ENCODE peak calls at places on chromosomes 4 and X, in five cellular contexts. R is heart right ventricle, N is colonic mucosa, C is fibroblast of the aortic adventitia, U is foreskin fibroblast. Q is an unnamed sample.

GRCh38 chr4:117755438-117755837 is 278.8 kb upstream of the NDST3 start:
- DNase-seq in R (no peak), N (no peak), C (no peak), U (no peak), Q (no peak)

GRCh38 chrX:18664947-18665346 is 7.0 kb downstream of the RS1 start:
- DNase-seq in R (no peak), N (no peak), C (no peak), U (no peak), Q (no peak)

GRCh38 chr4:32672369-32672768 is 1952.2 kb downstream of the PCDH7 start:
- DNase-seq in R (no peak), N (no peak), C (no peak), U (no peak), Q (no peak)

GRCh38 chrX:17601816-17602215 is 135.5 kb upstream of the SCML1 start:
- DNase-seq in R (no peak), N (no peak), C (peak), U (no peak), Q (no peak)

GRCh38 chr4:142091085-142091513 is 454.7 kb downstream of the IL15 start:
- DNase-seq in R (peak), N (no peak), C (peak), U (peak), Q (peak)

GRCh38 chr4:94831607-94832006 is 73.9 kb downstream of the BMPR1B start:
- DNase-seq in R (no peak), N (no peak), C (no peak), U (no peak), Q (no peak)

GRCh38 chr4:8817813-8818062 is 53.9 kb downstream of the HMX1 start:
- DNase-seq in R (no peak), N (no peak), C (no peak), U (no peak), Q (no peak)

GRCh38 chr4:134762053-134762452 is 560.5 kb upstream of the PABPC4L start:
- DNase-seq in R (no peak), N (no peak), C (no peak), U (no peak), Q (no peak)

GRCh38 chr4:80370635-80371034 is 35.1 kb downstream of the CFAP299 start:
- DNase-seq in R (no peak), N (no peak), C (no peak), U (no peak), Q (no peak)

GRCh38 chr4:101265816-101266172 is 81.5 kb downstream of the PPP3CA start:
- DNase-seq in R (no peak), N (no peak), C (no peak), U (no peak), Q (no peak)

GRCh38 chr4:1614854-1615595 is 69.1 kb downstream of the FAM53A start:
- DNase-seq in R (no peak), N (peak), C (no peak), U (no peak), Q (no peak)

GRCh38 chr4:136763844-136764446 is 768.3 kb downstream of the PCDH18 start:
- DNase-seq in R (no peak), N (no peak), C (no peak), U (no peak), Q (peak)

GRCh38 chr4:86014599-86014998 is 345.3 kb downstream of the MAPK10 start:
- DNase-seq in R (no peak), N (no peak), C (no peak), U (peak), Q (no peak)

GRCh38 chr4:5660185-5660584 is 48.2 kb downstream of the EVC2 start:
- DNase-seq in R (no peak), N (no peak), C (peak), U (peak), Q (peak)

GRCh38 chr4:39718366-39719323 is 20.7 kb downstream of the UBE2K start:
- DNase-seq in R (no peak), N (no peak), C (no peak), U (no peak), Q (peak)

GRCh38 chr4:15004701-15005301 is 2.5 kb downstream of the CPEB2 start:
- DNase-seq in R (peak), N (peak), C (peak), U (peak), Q (peak)

GRCh38 chrX:79325263-79325958 is 41.7 kb downstream of the ITM2A start:
- DNase-seq in R (no peak), N (no peak), C (no peak), U (no peak), Q (no peak)

GRCh38 chr4:129176864-129177263 is 80.9 kb downstream of the C4orf33 start:
- DNase-seq in R (no peak), N (no peak), C (no peak), U (no peak), Q (no peak)

GRCh38 chrX:13077168-13077567 is 32.7 kb upstream of the FAM9C start:
- DNase-seq in R (no peak), N (no peak), C (peak), U (peak), Q (peak)

GRCh38 chrX:139559383-139560042 is 29.0 kb downstream of the F9 start:
- DNase-seq in R (peak), N (peak), C (peak), U (peak), Q (peak)

GRCh38 chrX:110915120-110915519 is 119.5 kb upstream of the CHRDL1 start:
- DNase-seq in R (no peak), N (no peak), C (peak), U (peak), Q (peak)

GRCh38 chr4:8688041-8688907 is 95.7 kb downstream of the CPZ start:
- DNase-seq in R (no peak), N (peak), C (no peak), U (peak), Q (no peak)

GRCh38 chrX:68761086-68761485 is 67.7 kb upstream of the EFNB1 start:
- DNase-seq in R (no peak), N (no peak), C (no peak), U (no peak), Q (no peak)

GRCh38 chr4:152408514-152409327 is 127.2 kb downstream of the FBXW7 start:
- DNase-seq in R (no peak), N (peak), C (peak), U (peak), Q (peak)

GRCh38 chr4:145481164-145481941 is at the start of gene SMAD1:
- DNase-seq in R (peak), N (peak), C (peak), U (peak), Q (peak)

GRCh38 chrX:153521034-153521433 is 3.6 kb downstream of the ATP2B3 start:
- DNase-seq in R (no peak), N (no peak), C (peak), U (peak), Q (peak)

GRCh38 chrX:22652596-22652995 is 347.2 kb upstream of the DDX53 start:
- DNase-seq in R (peak), N (peak), C (peak), U (peak), Q (peak)

GRCh38 chrX:54866606-54867005 is 54.0 kb upstream of the TRO start:
- DNase-seq in R (no peak), N (no peak), C (no peak), U (no peak), Q (no peak)

GRCh38 chr4:8032381-8032780 is 92.7 kb upstream of the AFAP1 start:
- DNase-seq in R (no peak), N (no peak), C (no peak), U (no peak), Q (no peak)

GRCh38 chrX:124263743-124264142 is 68.7 kb upstream of the TEX13D start:
- DNase-seq in R (no peak), N (no peak), C (no peak), U (no peak), Q (no peak)

DNA sequence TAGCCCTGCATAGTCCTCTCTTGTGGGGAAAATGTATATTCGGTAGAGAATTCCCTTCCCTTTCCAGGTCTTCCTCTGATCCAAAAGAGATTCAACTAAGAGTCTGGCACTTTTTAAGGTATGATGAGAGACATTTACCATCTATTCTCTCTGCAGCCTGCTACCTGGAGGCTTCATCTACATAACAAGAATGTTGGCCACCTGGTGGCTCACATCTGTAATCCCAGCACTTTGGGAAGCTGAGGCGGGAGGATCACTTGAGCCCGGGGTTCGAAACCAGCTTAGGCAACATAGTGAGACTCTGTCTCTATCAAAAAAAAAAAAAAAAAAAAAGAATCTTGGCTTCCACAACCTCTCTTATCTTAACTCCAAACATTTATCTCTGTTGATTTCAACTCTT is 40.4 kb upstream of the NOCT start:
- DNase-seq in R (no peak), N (no peak), C (no peak), U (no peak), Q (no peak)
- H3K4me3 ChIP-seq in R (no peak), N (no peak), C (no peak), U (no peak), Q (no peak)

DNA sequence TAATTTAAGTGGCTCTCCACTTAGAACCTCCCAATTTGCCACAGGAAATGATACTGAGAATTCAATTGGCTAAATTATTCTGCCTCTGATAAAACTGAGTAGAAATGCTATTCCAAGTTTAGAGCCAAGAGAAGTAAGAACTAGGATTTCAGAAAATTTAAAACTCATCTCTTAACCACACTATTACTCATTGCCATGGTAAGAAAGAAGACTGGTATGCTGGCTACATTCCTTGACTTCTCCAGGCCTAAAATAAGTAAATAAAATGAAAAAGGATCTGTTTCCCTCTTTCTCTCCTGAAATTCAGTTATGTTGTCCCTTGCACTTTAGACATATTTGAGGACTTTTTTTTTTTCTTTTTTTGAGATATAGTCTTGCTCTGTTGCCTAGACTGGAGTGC is 23.3 kb downstream of the ZNF280C start:
- DNase-seq in R (no peak), N (no peak), C (peak), U (peak), Q (peak)
- H3K4me3 ChIP-seq in R (no peak), N (no peak), C (no peak), U (no peak), Q (no peak)

GRCh38 chr4:10121568-10122097 is 5.0 kb upstream of the WDR1 start:
- DNase-seq in R (no peak), N (peak), C (no peak), U (no peak), Q (no peak)

GRCh38 chr4:10120943-10121567 is 4.5 kb upstream of the WDR1 start:
- DNase-seq in R (no peak), N (no peak), C (no peak), U (no peak), Q (no peak)

GRCh38 chr4:10124167-10124930 is 7.8 kb upstream of the WDR1 start:
- DNase-seq in R (no peak), N (no peak), C (no peak), U (no peak), Q (no peak)

GRCh38 chr4:10123227-10124101 is 6.9 kb upstream of the WDR1 start:
- DNase-seq in R (no peak), N (peak), C (peak), U (no peak), Q (peak)

GRCh38 chr4:10122236-10122932 is 5.8 kb upstream of the WDR1 start:
- DNase-seq in R (no peak), N (no peak), C (no peak), U (no peak), Q (no peak)
- H3K4me3 ChIP-seq in R (no peak), N (no peak), C (no peak), U (no peak), Q (no peak)

GRCh38 chr4:168880087-168880675 is 129.9 kb downstream of the CBR4 start:
- DNase-seq in R (no peak), N (no peak), C (no peak), U (no peak), Q (peak)

GRCh38 chr4:168879178-168879577 is 130.9 kb downstream of the CBR4 start:
- DNase-seq in R (no peak), N (no peak), C (no peak), U (no peak), Q (no peak)

GRCh38 chr4:168876106-168876505 is 133.9 kb downstream of the CBR4 start:
- DNase-seq in R (no peak), N (no peak), C (no peak), U (peak), Q (no peak)

GRCh38 chr4:168877407-168877778 is 132.7 kb downstream of the CBR4 start:
- DNase-seq in R (no peak), N (no peak), C (no peak), U (no peak), Q (no peak)

DNA sequence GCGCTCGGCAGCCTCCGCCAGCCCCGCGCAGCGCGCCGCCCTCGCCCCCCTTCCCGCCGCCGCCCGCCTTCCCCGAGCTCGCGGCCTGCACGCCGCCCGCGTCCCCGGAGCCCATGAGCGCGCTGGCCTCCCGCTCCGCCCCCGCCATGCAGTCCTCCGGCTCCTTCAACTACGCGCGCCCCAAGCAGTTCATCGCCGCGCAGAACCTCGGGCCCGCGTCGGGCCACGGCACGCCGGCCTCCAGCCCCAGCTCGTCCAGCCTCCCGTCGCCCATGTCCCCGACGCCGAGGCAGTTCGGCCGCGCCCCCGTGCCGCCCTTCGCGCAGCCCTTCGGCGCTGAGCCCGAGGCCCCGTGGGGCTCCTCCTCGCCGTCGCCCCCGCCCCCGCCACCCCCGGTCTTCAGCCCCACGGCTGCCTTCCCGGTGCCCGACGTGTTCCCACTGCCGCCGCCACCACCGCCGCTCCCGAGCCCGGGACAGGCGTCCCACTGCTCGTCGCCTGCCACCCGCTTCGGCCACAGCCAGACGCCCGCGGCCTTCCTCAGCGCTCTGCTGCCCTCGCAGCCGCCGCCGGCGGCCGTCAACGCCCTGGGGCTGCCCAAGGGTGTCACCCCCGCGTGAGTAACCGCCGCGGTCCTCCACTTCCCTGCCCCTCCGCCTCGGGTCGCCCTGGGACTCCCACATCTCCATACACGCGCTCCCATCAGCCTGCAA is 132.1 kb downstream of the CBR4 start:
- DNase-seq in R (peak), N (peak), C (no peak), U (peak), Q (peak)
- H3K4me3 ChIP-seq in R (peak), N (peak), C (peak), U (peak), Q (peak)

GRCh38 chr4:113146876-113147358 is 97.5 kb downstream of the ANK2 start:
- DNase-seq in R (no peak), N (no peak), C (peak), U (peak), Q (no peak)
- H3K4me3 ChIP-seq in R (peak), N (peak), C (peak), U (peak), Q (peak)

DNA sequence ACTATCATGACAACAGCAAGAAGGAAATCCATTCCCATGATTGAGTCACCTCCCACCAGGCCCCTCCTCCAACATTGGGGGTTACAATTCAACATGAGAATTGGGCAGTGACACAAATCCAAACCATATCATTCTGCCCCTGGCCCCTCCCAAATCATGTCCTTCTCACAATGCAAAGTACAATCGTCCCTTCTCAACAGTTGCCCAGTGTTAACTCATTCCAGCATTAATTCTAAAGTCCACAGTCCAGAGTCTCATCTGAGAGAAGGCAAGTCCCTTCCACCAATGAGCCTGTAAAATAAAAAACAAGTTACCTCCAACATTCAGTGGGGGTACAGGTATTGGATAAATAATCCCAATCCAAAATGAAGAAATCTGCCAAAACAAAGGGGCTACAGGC is 14.8 kb upstream of the CLDN34 start:
- DNase-seq in R (no peak), N (no peak), C (no peak), U (no peak), Q (no peak)
- H3K4me3 ChIP-seq in R (no peak), N (no peak), C (no peak), U (no peak), Q (no peak)

DNA sequence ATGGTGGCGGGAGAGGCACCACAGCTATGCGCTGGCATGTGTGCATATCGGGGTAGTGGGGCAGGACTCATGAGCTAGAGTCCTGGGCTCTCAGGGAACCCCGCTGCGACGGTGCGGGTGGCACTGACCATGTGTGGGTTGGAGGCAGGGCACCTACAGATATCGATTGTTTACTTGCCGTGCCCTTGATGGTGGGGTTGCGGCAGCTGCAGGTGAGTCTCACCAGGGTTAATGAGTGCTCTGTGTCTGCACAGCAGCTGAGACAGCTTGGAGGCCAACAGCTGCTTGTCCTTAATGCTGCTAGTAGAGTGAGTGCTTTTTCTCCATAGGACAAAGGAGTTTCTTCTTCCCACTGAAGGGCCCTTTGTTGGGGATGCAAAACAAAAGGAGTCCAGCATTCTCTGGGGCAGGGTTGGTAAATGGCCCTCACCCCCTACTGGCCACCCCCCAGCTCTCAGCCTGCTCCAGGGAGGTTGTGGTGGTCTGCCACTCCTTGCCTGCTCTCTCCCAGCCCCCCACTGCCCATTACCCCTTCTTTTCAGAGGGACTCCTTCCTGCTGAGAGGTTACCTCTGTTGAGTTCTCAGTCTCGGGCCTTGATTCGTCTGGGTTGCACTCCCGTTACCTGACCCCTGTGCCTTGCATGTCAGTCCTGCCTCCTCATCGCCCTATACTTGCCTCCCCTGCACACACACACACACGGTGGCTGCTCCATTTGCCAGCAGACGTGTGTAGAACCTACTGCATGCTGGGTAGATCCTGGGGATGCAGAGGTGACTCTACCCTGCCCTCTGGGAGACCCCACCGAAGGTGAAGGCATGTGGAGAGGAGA is 52.8 kb downstream of the TBC1D14 start:
- DNase-seq in R (no peak), N (no peak), C (no peak), U (no peak), Q (no peak)
- H3K4me3 ChIP-seq in R (no peak), N (no peak), C (no peak), U (no peak), Q (no peak)